ENCODE peak calls at places on chromosome 21, in four cellular contexts. H is suprapubic skin; P is stimulated activated CD8-positive, alpha-beta memory T cell treated with anti-CD3 and anti-CD28 coated beads, Interleukin-7, amount 100 ng/mL, for 24 hours; T is HCEC 1CT. D is an unnamed sample.

GRCh38 chr21:26811031-26811430 is 34.2 kb downstream of the ADAMTS1 start:
- DNase-seq in H (no peak), P (no peak), T (no peak), D (no peak)

GRCh38 chr21:26473471-26473870 is 99.6 kb downstream of the CYYR1 start:
- DNase-seq in H (no peak), P (no peak), T (no peak), D (no peak)

GRCh38 chr21:21148009-21148408 is 149.8 kb downstream of the NCAM2 start:
- DNase-seq in H (no peak), P (no peak), T (no peak), D (no peak)

GRCh38 chr21:45334134-45334533 is 46.4 kb upstream of the POFUT2 start:
- DNase-seq in H (peak; percentile 40), P (no peak), T (no peak), D (no peak)

GRCh38 chr21:46634966-46635323 is 529 bp upstream of the PRMT2 start:
- DNase-seq in H (no peak), P (no peak), T (peak; percentile 89), D (no peak)

GRCh38 chr21:36976882-36977651 is 10.6 kb upstream of the HLCS start:
- DNase-seq in H (no peak), P (no peak), T (peak; percentile 73), D (no peak)

GRCh38 chr21:43865471-43866181 is 603 bp downstream of the AGPAT3 start:
- DNase-seq in H (no peak), P (no peak), T (peak; percentile 18), D (no peak)

GRCh38 chr21:42448683-42449082 is 45.0 kb downstream of the UBASH3A start:
- DNase-seq in H (no peak), P (no peak), T (no peak), D (no peak)

GRCh38 chr21:30646904-30647303 is 4.2 kb downstream of the KRTAP20-3 start:
- DNase-seq in H (no peak), P (no peak), T (no peak), D (no peak)